ENCODE peak calls at places on chromosomes 1 and 21, in nine cellular contexts. K is neural progenitor cell, B is PC-9, Y is mammary epithelial cell, F is GM23338, I is hepatocyte, R is astrocyte, Q is keratinocyte, X is PC-3. N is an unnamed sample. For H3K4me1 and H3K36me3, the result is how much of the 10 kb centered on the place peaks cover.

GRCh38 chr1:207825719-207826556 is 74.1 kb downstream of the CD46 start:
- DNase-seq in K (no peak), B (no peak), Y (no peak), F (no peak), I (no peak), R (peak), Q (no peak), X (peak), N (no peak)

GRCh38 chr21:42091899-42092508 is 20.9 kb downstream of the UMODL1 start:
- DNase-seq in K (peak), B (no peak), Y (no peak), F (peak), I (no peak), R (no peak), Q (no peak), X (no peak), N (no peak)

GRCh38 chr1:98331718-98332311 is 329.7 kb upstream of the SNX7 start:
- DNase-seq in K (no peak), B (no peak), Y (no peak), F (no peak), I (no peak), R (no peak), Q (no peak), X (peak), N (no peak)

GRCh38 chr1:61287734-61288133 is 205.4 kb downstream of the NFIA start:
- DNase-seq in K (no peak), B (no peak), Y (peak), F (no peak), I (no peak), R (peak), Q (no peak), X (peak), N (no peak)

GRCh38 chr1:216723274-216723780 is at the start of gene ESRRG:
- DNase-seq in K (peak), B (no peak), Y (no peak), F (peak), I (peak), R (peak), Q (no peak), X (no peak), N (peak)

GRCh38 chr1:40662151-40662550 is 3.3 kb downstream of the RIMS3 start:
- DNase-seq in K (no peak), B (peak), Y (no peak), F (no peak), I (no peak), R (no peak), Q (no peak), X (no peak), N (no peak)

GRCh38 chr1:45994423-45994822 is 138.0 kb downstream of the PIK3R3 start:
- DNase-seq in K (no peak), B (no peak), Y (no peak), F (peak), I (no peak), R (no peak), Q (no peak), X (no peak), N (no peak)

GRCh38 chr1:104794035-104794434 is 1044.3 kb downstream of the AMY1C start:
- DNase-seq in K (no peak), B (no peak), Y (no peak), F (no peak), I (no peak), R (no peak), Q (no peak), X (no peak), N (no peak)

GRCh38 chr1:31764307-31765040 is at the start of gene ADGRB2:
- DNase-seq in K (peak), B (peak), Y (no peak), F (peak), I (peak), R (no peak), Q (no peak), X (peak), N (peak)

GRCh38 chr1:224113545-224113917 is 380 bp upstream of the FBXO28 start:
- DNase-seq in K (no peak), B (no peak), Y (no peak), F (no peak), I (no peak), R (no peak), Q (no peak), X (no peak), N (no peak)

GRCh38 chr21:15837603-15838002 is 107.8 kb downstream of the USP25 start:
- DNase-seq in K (no peak), B (no peak), Y (no peak), F (no peak), I (peak), R (peak), Q (no peak), X (no peak), N (no peak)

GRCh38 chr1:190858140-190858539 is 380.5 kb upstream of the BRINP3 start:
- DNase-seq in K (no peak), B (no peak), Y (no peak), F (peak), I (no peak), R (no peak), Q (no peak), X (no peak), N (no peak)

GRCh38 chr1:67647036-67647798 is 37.8 kb upstream of the GADD45A start:
- DNase-seq in K (no peak), B (no peak), Y (no peak), F (no peak), I (peak), R (peak), Q (no peak), X (peak), N (no peak)

GRCh38 chr1:202143768-202144509 is 598 bp downstream of the ARL8A start:
- DNase-seq in K (peak), B (no peak), Y (no peak), F (peak), I (peak), R (no peak), Q (no peak), X (no peak), N (peak)

GRCh38 chr1:187646536-187647128 is 817.9 kb downstream of the PLA2G4A start:
- DNase-seq in K (no peak), B (no peak), Y (no peak), F (no peak), I (no peak), R (no peak), Q (no peak), X (no peak), N (no peak)

GRCh38 chr1:202806845-202807366 is 1.3 kb downstream of the KDM5B start:
- DNase-seq in K (peak), B (peak), Y (peak), F (peak), I (peak), R (no peak), Q (no peak), X (peak), N (peak)

GRCh38 chr1:203569490-203570318 is 56.9 kb upstream of the ATP2B4 start:
- DNase-seq in K (no peak), B (peak), Y (peak), F (no peak), I (no peak), R (peak), Q (no peak), X (peak), N (no peak)

GRCh38 chr1:70429219-70429618 is 18.2 kb downstream of the CTH start:
- DNase-seq in K (no peak), B (no peak), Y (no peak), F (no peak), I (no peak), R (peak), Q (no peak), X (peak), N (no peak)

GRCh38 chr1:54107131-54107530 is 45.7 kb downstream of the CDCP2 start:
- DNase-seq in K (peak), B (no peak), Y (no peak), F (peak), I (no peak), R (no peak), Q (no peak), X (peak), N (peak)

GRCh38 chr1:110529011-110529410 is 10.0 kb upstream of the KCNA10 start:
- DNase-seq in K (no peak), B (no peak), Y (no peak), F (no peak), I (no peak), R (no peak), Q (no peak), X (no peak), N (no peak)

GRCh38 chr1:18157352-18157751 is 49.8 kb downstream of the IGSF21 start:
- DNase-seq in K (no peak), B (no peak), Y (no peak), F (no peak), I (no peak), R (no peak), Q (no peak), X (no peak), N (no peak)

GRCh38 chr1:7014640-7014930 is 229.3 kb downstream of the CAMTA1 start:
- DNase-seq in K (no peak), B (no peak), Y (no peak), F (no peak), I (no peak), R (no peak), Q (no peak), X (no peak), N (no peak)

GRCh38 chr1:24896176-24896575 is 33.9 kb downstream of the RUNX3 start:
- DNase-seq in K (no peak), B (no peak), Y (no peak), F (no peak), I (no peak), R (no peak), Q (no peak), X (no peak), N (no peak)

GRCh38 chr1:171254859-171255258 is 6.6 kb downstream of the FMO1 start:
- DNase-seq in K (no peak), B (no peak), Y (peak), F (no peak), I (no peak), R (peak), Q (no peak), X (peak), N (no peak)

DNA sequence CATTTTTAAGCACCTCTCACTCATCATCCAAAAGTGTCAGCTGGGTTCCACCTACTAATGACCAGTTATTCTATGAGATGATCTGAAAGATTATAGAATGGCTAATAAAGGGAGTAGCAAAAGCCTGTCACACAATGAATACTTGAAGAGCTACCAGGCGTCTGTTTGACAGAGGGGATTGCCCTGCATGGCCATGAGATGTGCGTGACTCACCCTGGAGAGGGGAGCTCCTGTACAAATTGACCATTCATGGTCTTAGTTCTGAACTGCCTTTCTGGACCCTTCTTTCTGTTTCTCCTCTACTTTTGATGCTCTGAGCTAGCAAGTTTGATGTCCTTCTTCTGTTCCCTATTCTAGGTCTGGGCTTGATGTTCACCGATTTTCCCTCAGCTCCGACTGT is 85.2 kb upstream of the ABCD3 start:
- DNase-seq in K (no peak), B (no peak), Y (peak), F (no peak), I (peak), R (peak), Q (no peak), X (peak), N (no peak)
- H3K4me1 ChIP-seq in K (under half), B (half or more), Y (under half), F (under half), I (under half), R (under half), Q (under half), X (half or more), N (under half)

GRCh38 chr1:234330843-234331215 is 42.4 kb upstream of the COA6 start:
- DNase-seq in K (no peak), B (no peak), Y (no peak), F (no peak), I (no peak), R (no peak), Q (no peak), X (no peak), N (no peak)
- TF ChIP-seq EZH2 in K (no peak), B (no peak), Y (no peak), F (no peak), I (no peak), R (no peak), Q (no peak), X (no peak), N (no peak)

DNA sequence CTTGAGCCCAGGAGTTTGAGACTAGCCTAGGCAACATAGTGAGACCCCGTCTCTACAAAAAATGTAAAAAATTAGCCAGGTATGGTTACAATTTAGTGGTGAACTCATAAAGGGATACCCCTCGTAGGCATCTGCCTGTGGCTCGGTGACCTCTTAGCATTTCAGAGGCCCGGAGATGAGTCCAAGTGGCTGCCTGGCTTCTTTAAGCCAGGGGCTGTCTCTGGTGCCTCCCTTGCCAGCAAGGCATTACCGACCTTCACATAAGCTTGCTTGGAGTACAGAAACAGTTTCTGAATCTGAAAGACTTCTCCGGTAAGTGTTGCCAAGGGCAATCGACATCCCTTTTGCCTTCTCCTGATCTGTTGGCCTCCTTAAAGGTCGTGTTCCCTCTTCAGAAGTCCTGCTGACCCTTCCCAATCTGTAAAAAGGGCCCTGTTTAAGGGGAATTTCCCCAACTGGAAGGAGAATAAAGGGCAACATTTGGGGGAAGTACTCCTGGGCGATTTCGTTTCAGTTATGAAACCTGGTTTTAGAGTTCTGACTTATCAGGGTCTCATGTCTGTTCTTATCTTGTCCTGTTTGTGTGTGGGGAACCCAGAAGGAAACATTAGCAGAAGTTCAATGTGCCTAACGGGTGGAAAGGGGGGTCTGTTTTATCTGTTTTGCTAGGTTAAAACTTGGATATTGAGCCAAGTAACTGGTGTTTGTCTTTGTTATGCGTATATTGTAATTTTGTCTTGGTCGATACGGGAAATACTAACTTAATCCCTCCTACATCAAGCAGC is 32.9 kb downstream of the KIFAP3 start:
- DNase-seq in K (no peak), B (no peak), Y (no peak), F (no peak), I (no peak), R (no peak), Q (no peak), X (no peak), N (no peak)
- H3K36me3 ChIP-seq in K (under half), B (under half), Y (under half), F (under half), I (under half), R (under half), Q (under half), X (under half), N (under half)

GRCh38 chr1:15206418-15207030 is 40.5 kb upstream of the FHAD1 start:
- DNase-seq in K (peak), B (peak), Y (peak), F (peak), I (no peak), R (peak), Q (no peak), X (peak), N (no peak)
- H3K4me1 ChIP-seq in K (under half), B (under half), Y (under half), F (under half), I (under half), R (under half), Q (under half), X (under half), N (under half)

DNA sequence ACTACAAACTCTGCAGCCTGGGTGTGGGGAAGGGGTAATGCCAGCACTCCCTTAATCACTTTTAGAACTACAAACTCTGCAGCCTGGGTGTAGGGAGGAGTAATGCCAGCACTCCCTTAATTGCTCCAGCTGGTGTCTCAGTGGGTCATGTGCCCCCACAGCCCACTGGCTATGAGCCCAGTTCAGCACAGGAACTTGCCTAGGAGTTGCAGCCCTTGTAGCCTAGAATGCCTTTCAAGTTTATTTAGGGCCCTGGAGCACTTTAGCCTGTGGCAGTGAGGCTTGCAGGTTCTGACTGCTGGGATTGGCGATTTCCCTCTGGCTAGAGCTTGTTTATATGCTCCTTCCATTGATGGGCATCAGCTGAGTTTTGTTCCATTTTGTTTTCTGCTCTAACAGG is 17.1 kb downstream of the VN1R5 start:
- DNase-seq in K (no peak), B (no peak), Y (no peak), F (no peak), I (no peak), R (no peak), Q (no peak), X (no peak), N (no peak)
- TF ChIP-seq EZH2 in K (no peak), B (no peak), Y (no peak), F (no peak), I (no peak), R (no peak), Q (no peak), X (no peak), N (no peak)

DNA sequence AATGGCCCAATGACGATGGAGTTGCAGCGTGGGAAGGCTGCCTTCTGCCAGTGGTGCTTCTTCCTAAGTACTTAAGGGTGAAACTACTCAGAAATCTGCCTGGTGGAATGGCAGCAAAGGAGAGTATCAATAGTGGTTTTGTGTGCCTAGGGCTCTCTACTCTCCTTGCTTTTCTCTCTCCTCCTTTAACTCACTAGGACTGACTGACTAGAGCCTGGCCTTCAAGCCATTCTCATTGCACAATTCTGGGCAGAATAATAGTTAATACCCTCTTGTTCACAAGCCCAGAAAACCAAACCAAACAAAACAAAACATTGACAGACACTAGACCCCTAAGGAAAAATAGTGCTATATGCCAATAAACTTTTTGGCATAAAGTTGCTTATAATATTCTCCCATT is 171.2 kb upstream of the PTGFR start:
- DNase-seq in K (no peak), B (no peak), Y (no peak), F (no peak), I (no peak), R (no peak), Q (no peak), X (no peak), N (no peak)
- H3K36me3 ChIP-seq in K (under half), B (under half), Y (under half), F (under half), I (under half), R (under half), Q (under half), X (under half), N (under half)

GRCh38 chr1:28074892-28075511 is 13.4 kb downstream of the EYA3 start:
- DNase-seq in K (no peak), B (no peak), Y (no peak), F (no peak), I (no peak), R (no peak), Q (no peak), X (no peak), N (no peak)

GRCh38 chr1:28073867-28074266 is 14.5 kb downstream of the EYA3 start:
- DNase-seq in K (no peak), B (no peak), Y (no peak), F (no peak), I (no peak), R (no peak), Q (no peak), X (peak), N (no peak)

GRCh38 chr1:28067523-28068090 is 20.8 kb downstream of the EYA3 start:
- DNase-seq in K (no peak), B (no peak), Y (no peak), F (no peak), I (no peak), R (peak), Q (no peak), X (peak), N (no peak)

GRCh38 chr1:28070725-28071593 is 17.5 kb downstream of the EYA3 start:
- DNase-seq in K (no peak), B (no peak), Y (no peak), F (no peak), I (no peak), R (no peak), Q (no peak), X (no peak), N (no peak)

DNA sequence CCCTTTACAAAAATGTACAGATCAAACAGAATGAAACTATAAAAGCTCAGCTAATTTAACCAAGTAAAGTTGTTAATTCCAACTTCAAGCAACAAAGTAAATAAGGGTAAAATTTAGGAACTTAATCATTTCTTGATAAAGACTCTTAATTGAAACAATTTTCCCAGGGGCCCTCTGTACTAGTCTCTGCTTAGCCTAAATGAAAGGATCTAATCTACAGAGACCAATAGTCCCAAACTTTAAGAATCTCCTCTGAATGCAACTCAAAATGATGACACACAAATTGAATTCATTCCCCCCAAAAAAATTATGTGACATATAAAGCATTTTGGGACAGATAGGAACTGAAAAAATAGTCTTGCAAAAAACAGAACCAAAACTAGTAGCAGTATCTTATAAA is 16.6 kb downstream of the EYA3 start:
- DNase-seq in K (no peak), B (no peak), Y (no peak), F (no peak), I (no peak), R (no peak), Q (no peak), X (no peak), N (no peak)
- H3K4me1 ChIP-seq in K (under half), B (under half), Y (under half), F (under half), I (under half), R (under half), Q (under half), X (under half), N (under half)

N was measured in A673.